ENCODE peak calls at places on chromosomes 6 and 20, in eight cellular contexts. One of them, this sample, is unnamed.

GRCh38 chr6:139690007-139690406 is 315.6 kb upstream of the CITED2 start:
- DNase-seq in GM06990: no peak
- DNase-seq in heart right ventricle: no peak
- DNase-seq in IMR-90: no peak
- DNase-seq in ovary: no peak
- DNase-seq in foreskin fibroblast: no peak
- DNase-seq in endothelial cell: no peak
- DNase-seq in kidney epithelial cell: no peak
- DNase-seq in this sample: no peak

GRCh38 chr20:4997207-4997606 is 4.1 kb downstream of the SLC23A2 start:
- DNase-seq in ovary: no peak
- DNase-seq in kidney epithelial cell: no peak
- DNase-seq in heart right ventricle: no peak
- DNase-seq in foreskin fibroblast: no peak
- DNase-seq in GM06990: no peak
- DNase-seq in endothelial cell: no peak
- DNase-seq in IMR-90: peak
- DNase-seq in this sample: no peak

GRCh38 chr6:156883497-156884252 is 106.5 kb downstream of the ARID1B start:
- DNase-seq in heart right ventricle: no peak
- DNase-seq in foreskin fibroblast: no peak
- DNase-seq in GM06990: peak
- DNase-seq in endothelial cell: no peak
- DNase-seq in IMR-90: peak
- DNase-seq in kidney epithelial cell: no peak
- DNase-seq in ovary: no peak
- DNase-seq in this sample: no peak

GRCh38 chr6:111789593-111789992 is 83.7 kb downstream of the FYN start:
- DNase-seq in foreskin fibroblast: peak
- DNase-seq in GM06990: no peak
- DNase-seq in endothelial cell: no peak
- DNase-seq in heart right ventricle: no peak
- DNase-seq in IMR-90: peak
- DNase-seq in ovary: peak
- DNase-seq in kidney epithelial cell: no peak
- DNase-seq in this sample: no peak

GRCh38 chr6:159068904-159069578 is 24.2 kb upstream of the TAGAP start:
- DNase-seq in ovary: no peak
- DNase-seq in GM06990: no peak
- DNase-seq in kidney epithelial cell: no peak
- DNase-seq in foreskin fibroblast: no peak
- DNase-seq in heart right ventricle: no peak
- DNase-seq in IMR-90: no peak
- DNase-seq in endothelial cell: no peak
- DNase-seq in this sample: no peak

GRCh38 chr6:148854992-148855391 is 108.2 kb downstream of the UST start:
- DNase-seq in GM06990: no peak
- DNase-seq in foreskin fibroblast: no peak
- DNase-seq in ovary: no peak
- DNase-seq in heart right ventricle: no peak
- DNase-seq in endothelial cell: no peak
- DNase-seq in IMR-90: no peak
- DNase-seq in kidney epithelial cell: no peak
- DNase-seq in this sample: no peak

GRCh38 chr6:12963566-12963965 is 247.0 kb downstream of the PHACTR1 start:
- DNase-seq in foreskin fibroblast: no peak
- DNase-seq in kidney epithelial cell: no peak
- DNase-seq in IMR-90: no peak
- DNase-seq in endothelial cell: no peak
- DNase-seq in GM06990: no peak
- DNase-seq in ovary: no peak
- DNase-seq in heart right ventricle: no peak
- DNase-seq in this sample: no peak

GRCh38 chr20:14951105-14951504 is 613.7 kb upstream of the FLRT3 start:
- DNase-seq in kidney epithelial cell: no peak
- DNase-seq in IMR-90: no peak
- DNase-seq in foreskin fibroblast: no peak
- DNase-seq in heart right ventricle: no peak
- DNase-seq in endothelial cell: no peak
- DNase-seq in GM06990: peak
- DNase-seq in ovary: no peak
- DNase-seq in this sample: no peak

GRCh38 chr20:58131581-58132142 is 96.8 kb downstream of the ANKRD60 start:
- DNase-seq in heart right ventricle: no peak
- DNase-seq in IMR-90: peak
- DNase-seq in kidney epithelial cell: peak
- DNase-seq in foreskin fibroblast: peak
- DNase-seq in ovary: no peak
- DNase-seq in GM06990: no peak
- DNase-seq in endothelial cell: no peak
- DNase-seq in this sample: no peak

GRCh38 chr20:37543828-37544227 is 16.2 kb upstream of the BLCAP start:
- DNase-seq in endothelial cell: no peak
- DNase-seq in IMR-90: peak
- DNase-seq in ovary: no peak
- DNase-seq in kidney epithelial cell: no peak
- DNase-seq in heart right ventricle: no peak
- DNase-seq in foreskin fibroblast: peak
- DNase-seq in GM06990: no peak
- DNase-seq in this sample: no peak

GRCh38 chr6:44569931-44570385 is 182.5 kb downstream of the CDC5L start:
- DNase-seq in ovary: no peak
- DNase-seq in heart right ventricle: peak
- DNase-seq in IMR-90: peak
- DNase-seq in kidney epithelial cell: no peak
- DNase-seq in GM06990: no peak
- DNase-seq in endothelial cell: no peak
- DNase-seq in foreskin fibroblast: peak
- DNase-seq in this sample: no peak

GRCh38 chr6:3878048-3878666 is 29.0 kb downstream of the FAM50B start:
- DNase-seq in GM06990: no peak
- DNase-seq in kidney epithelial cell: no peak
- DNase-seq in endothelial cell: no peak
- DNase-seq in foreskin fibroblast: no peak
- DNase-seq in heart right ventricle: no peak
- DNase-seq in ovary: no peak
- DNase-seq in IMR-90: no peak
- DNase-seq in this sample: no peak

GRCh38 chr6:39347906-39348585 is 25.5 kb upstream of the KCNK16 start:
- DNase-seq in IMR-90: peak
- DNase-seq in endothelial cell: peak
- DNase-seq in kidney epithelial cell: peak
- DNase-seq in heart right ventricle: peak
- DNase-seq in foreskin fibroblast: peak
- DNase-seq in ovary: peak
- DNase-seq in GM06990: no peak
- DNase-seq in this sample: peak

GRCh38 chr6:31035862-31036497 is 25.7 kb downstream of the MUC22 start:
- DNase-seq in endothelial cell: no peak
- DNase-seq in heart right ventricle: no peak
- DNase-seq in GM06990: no peak
- DNase-seq in ovary: no peak
- DNase-seq in kidney epithelial cell: no peak
- DNase-seq in IMR-90: peak
- DNase-seq in foreskin fibroblast: no peak
- DNase-seq in this sample: no peak

GRCh38 chr20:23436681-23437080 is 2.8 kb upstream of the CSTL1 start:
- DNase-seq in GM06990: no peak
- DNase-seq in foreskin fibroblast: no peak
- DNase-seq in endothelial cell: peak
- DNase-seq in kidney epithelial cell: no peak
- DNase-seq in heart right ventricle: no peak
- DNase-seq in IMR-90: no peak
- DNase-seq in ovary: no peak
- DNase-seq in this sample: no peak

GRCh38 chr6:45965787-45966186 is 49.9 kb downstream of the CLIC5 start:
- DNase-seq in kidney epithelial cell: no peak
- DNase-seq in foreskin fibroblast: no peak
- DNase-seq in heart right ventricle: no peak
- DNase-seq in IMR-90: peak
- DNase-seq in GM06990: no peak
- DNase-seq in ovary: no peak
- DNase-seq in endothelial cell: no peak
- DNase-seq in this sample: no peak

GRCh38 chr6:43799671-43800623 is 29.9 kb downstream of the VEGFA start:
- DNase-seq in foreskin fibroblast: no peak
- DNase-seq in ovary: no peak
- DNase-seq in kidney epithelial cell: no peak
- DNase-seq in heart right ventricle: no peak
- DNase-seq in IMR-90: no peak
- DNase-seq in endothelial cell: no peak
- DNase-seq in GM06990: no peak
- DNase-seq in this sample: no peak

GRCh38 chr20:15818651-15819071 is 754.6 kb downstream of the KIF16B start:
- DNase-seq in ovary: no peak
- DNase-seq in IMR-90: no peak
- DNase-seq in kidney epithelial cell: no peak
- DNase-seq in endothelial cell: no peak
- DNase-seq in GM06990: no peak
- DNase-seq in heart right ventricle: no peak
- DNase-seq in foreskin fibroblast: no peak
- DNase-seq in this sample: no peak

GRCh38 chr6:119440953-119441352 is 91.4 kb upstream of the MAN1A1 start:
- DNase-seq in kidney epithelial cell: no peak
- DNase-seq in endothelial cell: no peak
- DNase-seq in ovary: no peak
- DNase-seq in IMR-90: no peak
- DNase-seq in foreskin fibroblast: no peak
- DNase-seq in heart right ventricle: no peak
- DNase-seq in GM06990: no peak
- DNase-seq in this sample: no peak
- TF ChIP-seq CTCF in kidney epithelial cell: no peak
- TF ChIP-seq CTCF in endothelial cell: no peak
- TF ChIP-seq CTCF in ovary: no peak
- TF ChIP-seq CTCF in IMR-90: no peak
- TF ChIP-seq CTCF in foreskin fibroblast: no peak
- TF ChIP-seq CTCF in heart right ventricle: no peak
- TF ChIP-seq CTCF in GM06990: no peak
- TF ChIP-seq CTCF in this sample: no peak

GRCh38 chr6:28429781-28430180 is 13.5 kb downstream of the ZSCAN23 start:
- DNase-seq in GM06990: no peak
- DNase-seq in kidney epithelial cell: no peak
- DNase-seq in ovary: no peak
- DNase-seq in heart right ventricle: no peak
- DNase-seq in endothelial cell: no peak
- DNase-seq in foreskin fibroblast: no peak
- DNase-seq in IMR-90: no peak
- DNase-seq in this sample: no peak

GRCh38 chr6:28424163-28424562 is 19.1 kb downstream of the ZSCAN23 start:
- DNase-seq in foreskin fibroblast: no peak
- DNase-seq in ovary: no peak
- DNase-seq in IMR-90: no peak
- DNase-seq in kidney epithelial cell: no peak
- DNase-seq in endothelial cell: no peak
- DNase-seq in GM06990: no peak
- DNase-seq in heart right ventricle: no peak
- DNase-seq in this sample: no peak

GRCh38 chr6:28423546-28423945 is 19.7 kb downstream of the ZSCAN23 start:
- DNase-seq in foreskin fibroblast: no peak
- DNase-seq in heart right ventricle: no peak
- DNase-seq in GM06990: no peak
- DNase-seq in ovary: no peak
- DNase-seq in IMR-90: no peak
- DNase-seq in kidney epithelial cell: no peak
- DNase-seq in endothelial cell: no peak
- DNase-seq in this sample: no peak

GRCh38 chr6:28425942-28426541 is 17.2 kb downstream of the ZSCAN23 start:
- DNase-seq in endothelial cell: no peak
- DNase-seq in ovary: no peak
- DNase-seq in GM06990: no peak
- DNase-seq in heart right ventricle: no peak
- DNase-seq in IMR-90: no peak
- DNase-seq in kidney epithelial cell: no peak
- DNase-seq in foreskin fibroblast: no peak
- DNase-seq in this sample: no peak
- TF ChIP-seq CTCF in endothelial cell: no peak
- TF ChIP-seq CTCF in ovary: no peak
- TF ChIP-seq CTCF in GM06990: no peak
- TF ChIP-seq CTCF in heart right ventricle: no peak
- TF ChIP-seq CTCF in IMR-90: no peak
- TF ChIP-seq CTCF in kidney epithelial cell: no peak
- TF ChIP-seq CTCF in foreskin fibroblast: no peak
- TF ChIP-seq CTCF in this sample: no peak

GRCh38 chr6:141677598-141678211 is 455.0 kb upstream of the GJE1 start:
- DNase-seq in endothelial cell: peak
- DNase-seq in foreskin fibroblast: peak
- DNase-seq in ovary: no peak
- DNase-seq in kidney epithelial cell: no peak
- DNase-seq in heart right ventricle: no peak
- DNase-seq in IMR-90: peak
- DNase-seq in GM06990: no peak
- DNase-seq in this sample: no peak

DNA sequence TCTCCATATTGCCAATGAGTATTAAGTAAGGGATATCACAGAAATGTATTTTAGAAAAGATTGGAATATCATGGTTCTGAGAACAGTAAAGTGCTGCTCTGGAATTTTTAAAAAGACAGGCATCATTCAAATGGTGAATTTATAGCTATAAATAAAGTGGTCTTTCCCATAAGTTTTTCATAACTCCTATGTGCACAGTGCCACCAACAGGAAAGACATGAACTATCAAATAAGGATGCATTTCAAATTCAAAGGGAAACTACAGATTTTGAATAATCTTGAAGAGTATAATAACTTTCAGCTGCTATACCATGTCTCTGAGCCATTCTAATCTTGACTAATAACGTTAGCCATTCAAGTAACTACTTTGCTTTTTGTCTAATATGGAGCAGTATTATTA is 456.8 kb upstream of the GJE1 start:
- DNase-seq in heart right ventricle: no peak
- DNase-seq in GM06990: no peak
- DNase-seq in foreskin fibroblast: no peak
- DNase-seq in endothelial cell: no peak
- DNase-seq in kidney epithelial cell: no peak
- DNase-seq in IMR-90: peak
- DNase-seq in ovary: no peak
- DNase-seq in this sample: no peak
- TF ChIP-seq CTCF in heart right ventricle: peak
- TF ChIP-seq CTCF in GM06990: no peak
- TF ChIP-seq CTCF in foreskin fibroblast: peak
- TF ChIP-seq CTCF in endothelial cell: no peak
- TF ChIP-seq CTCF in kidney epithelial cell: peak
- TF ChIP-seq CTCF in IMR-90: peak
- TF ChIP-seq CTCF in ovary: no peak
- TF ChIP-seq CTCF in this sample: no peak

DNA sequence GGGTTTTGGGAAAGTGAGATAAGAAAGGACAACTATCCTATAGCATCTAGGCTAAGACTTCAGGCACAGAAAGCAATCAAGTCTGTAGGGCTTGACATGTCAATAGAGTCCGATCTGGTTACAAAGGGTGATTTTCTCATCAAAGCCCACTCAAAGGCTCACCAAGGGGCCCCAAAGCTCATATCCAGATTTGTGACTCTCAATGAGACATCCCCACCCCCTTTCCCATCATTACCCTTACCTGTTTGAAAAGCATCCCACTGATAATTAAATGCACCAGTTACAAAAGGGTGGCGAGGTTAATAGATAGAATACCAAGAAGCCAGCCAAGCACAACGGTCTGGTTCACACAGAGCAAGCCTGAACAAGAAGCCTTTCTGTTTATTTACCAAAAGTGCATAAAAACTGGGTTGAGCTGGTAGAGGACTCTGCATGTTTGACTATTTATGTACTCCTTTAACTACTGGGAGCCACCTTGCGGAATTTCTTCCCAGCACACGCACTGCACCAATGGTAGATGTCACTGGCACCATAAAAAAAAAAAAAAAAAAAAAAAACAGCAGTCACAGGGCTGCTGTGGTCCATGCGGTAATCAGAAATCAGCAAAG is 6.1 kb downstream of the JAG1 start:
- DNase-seq in IMR-90: no peak
- DNase-seq in kidney epithelial cell: no peak
- DNase-seq in heart right ventricle: no peak
- DNase-seq in endothelial cell: no peak
- DNase-seq in GM06990: no peak
- DNase-seq in foreskin fibroblast: no peak
- DNase-seq in ovary: no peak
- DNase-seq in this sample: no peak
- TF ChIP-seq CTCF in IMR-90: no peak
- TF ChIP-seq CTCF in kidney epithelial cell: peak
- TF ChIP-seq CTCF in heart right ventricle: no peak
- TF ChIP-seq CTCF in endothelial cell: no peak
- TF ChIP-seq CTCF in GM06990: no peak
- TF ChIP-seq CTCF in foreskin fibroblast: no peak
- TF ChIP-seq CTCF in ovary: no peak
- TF ChIP-seq CTCF in this sample: no peak